ENCODE peak calls at places on chromosomes 2 and 18, in five cellular contexts. S is IMR-90, B is H9, G is neuronal stem cell, V is H1. Q is an unnamed sample.

GRCh38 chr2:7588295-7588694 is 671.1 kb downstream of the RNF144A start:
- DNase-seq in S (no peak), B (no peak), G (no peak), V (no peak), Q (no peak)

GRCh38 chr2:235534608-235535422 is 41.0 kb downstream of the AGAP1 start:
- DNase-seq in S (no peak), B (no peak), G (no peak), V (no peak), Q (no peak)

GRCh38 chr2:12169060-12169406 is 422.6 kb downstream of the LPIN1 start:
- DNase-seq in S (peak), B (no peak), G (no peak), V (no peak), Q (no peak)

GRCh38 chr2:66570471-66570870 is 135.5 kb downstream of the MEIS1 start:
- DNase-seq in S (no peak), B (no peak), G (no peak), V (no peak), Q (no peak)

GRCh38 chr18:49548266-49548665 is 13.6 kb upstream of the LIPG start:
- DNase-seq in S (peak), B (no peak), G (no peak), V (no peak), Q (no peak)

GRCh38 chr2:41527525-41528323 is 520.1 kb upstream of the PKDCC start:
- DNase-seq in S (no peak), B (no peak), G (no peak), V (no peak), Q (no peak)

GRCh38 chr18:8754995-8755955 is 49.9 kb downstream of the MTCL1 start:
- DNase-seq in S (peak), B (no peak), G (no peak), V (no peak), Q (no peak)

GRCh38 chr2:38505779-38506178 is 96.9 kb downstream of the HNRNPLL start:
- DNase-seq in S (peak), B (no peak), G (no peak), V (no peak), Q (peak)

GRCh38 chr2:85248741-85249524 is 78.9 kb downstream of the TGOLN2 start:
- DNase-seq in S (peak), B (no peak), G (no peak), V (no peak), Q (peak)

GRCh38 chr2:45691152-45691551 is 39.7 kb downstream of the PRKCE start:
- DNase-seq in S (no peak), B (no peak), G (no peak), V (no peak), Q (no peak)

GRCh38 chr2:38315707-38316333 is 61.3 kb downstream of the ATL2 start:
- DNase-seq in S (peak), B (no peak), G (peak), V (no peak), Q (peak)

GRCh38 chr2:174846941-174847938 is 83.0 kb upstream of the CHRNA1 start:
- DNase-seq in S (peak), B (peak), G (no peak), V (no peak), Q (peak)

GRCh38 chr2:231305221-231305620 is 90.3 kb upstream of the B3GNT7 start:
- DNase-seq in S (no peak), B (no peak), G (no peak), V (no peak), Q (no peak)

GRCh38 chr2:222982010-222982908 is 69.7 kb upstream of the KCNE4 start:
- DNase-seq in S (peak), B (peak), G (peak), V (no peak), Q (peak)

GRCh38 chr2:239465017-239466001 is 64.5 kb upstream of the HDAC4 start:
- DNase-seq in S (no peak), B (peak), G (no peak), V (no peak), Q (no peak)

GRCh38 chr2:73269686-73270465 is 14.4 kb downstream of the FBXO41 start:
- DNase-seq in S (no peak), B (no peak), G (no peak), V (no peak), Q (no peak)

GRCh38 chr2:38866773-38867443 is 8.8 kb downstream of the DHX57 start:
- DNase-seq in S (peak), B (no peak), G (no peak), V (no peak), Q (no peak)

GRCh38 chr2:80058562-80058961 is 246.0 kb downstream of the LRRTM1 start:
- DNase-seq in S (no peak), B (peak), G (no peak), V (no peak), Q (peak)

GRCh38 chr2:241820625-241821384 is 11.8 kb downstream of the NEU4 start:
- DNase-seq in S (no peak), B (peak), G (no peak), V (no peak), Q (no peak)

GRCh38 chr2:180367831-180368230 is 360.7 kb upstream of the CWC22 start:
- DNase-seq in S (peak), B (no peak), G (no peak), V (no peak), Q (no peak)

GRCh38 chr2:20071397-20072383 is 20.3 kb upstream of the LAPTM4A start:
- DNase-seq in S (peak), B (peak), G (no peak), V (peak), Q (peak)

GRCh38 chr2:73931531-73932500 is 5.1 kb downstream of the DGUOK start:
- DNase-seq in S (peak), B (no peak), G (no peak), V (no peak), Q (no peak)

GRCh38 chr2:289362-290089 is 1.6 kb upstream of the ALKAL2 start:
- DNase-seq in S (peak), B (peak), G (no peak), V (peak), Q (peak)

GRCh38 chr2:157304811-157305712 is 20.6 kb downstream of the ERMN start:
- DNase-seq in S (peak), B (no peak), G (no peak), V (no peak), Q (no peak)

GRCh38 chr2:216370961-216371633 is 1.2 kb downstream of the MARCHF4 start:
- DNase-seq in S (no peak), B (peak), G (no peak), V (peak), Q (peak)

GRCh38 chr2:195535911-195536522 is 121.0 kb upstream of the SLC39A10 start:
- DNase-seq in S (no peak), B (no peak), G (no peak), V (no peak), Q (no peak)

GRCh38 chr2:173884403-173884802 is 80.8 kb downstream of the SP3 start:
- DNase-seq in S (peak), B (peak), G (peak), V (no peak), Q (peak)

GRCh38 chr2:201130524-201131186 is 14.7 kb downstream of the CFLAR start:
- DNase-seq in S (peak), B (no peak), G (no peak), V (no peak), Q (no peak)

GRCh38 chr18:3667255-3668137 is 217.5 kb downstream of the TGIF1 start:
- DNase-seq in S (no peak), B (no peak), G (no peak), V (no peak), Q (no peak)

GRCh38 chr2:144607899-144608477 is 88.1 kb upstream of the ZEB2 start:
- DNase-seq in S (peak), B (no peak), G (no peak), V (no peak), Q (no peak)

GRCh38 chr2:204825054-204825453 is 279.8 kb downstream of the PARD3B start:
- DNase-seq in S (peak), B (no peak), G (no peak), V (no peak), Q (peak)

GRCh38 chr2:5978352-5978751 is 286.2 kb downstream of the SOX11 start:
- DNase-seq in S (no peak), B (no peak), G (no peak), V (no peak), Q (no peak)

GRCh38 chr2:211957799-211958198 is 580.8 kb downstream of the ERBB4 start:
- DNase-seq in S (no peak), B (no peak), G (no peak), V (no peak), Q (no peak)

GRCh38 chr2:172830482-172830881 is 94.8 kb downstream of the RAPGEF4 start:
- DNase-seq in S (no peak), B (no peak), G (no peak), V (no peak), Q (no peak)

GRCh38 chr18:43692291-43692690 is 415.0 kb upstream of the SYT4 start:
- DNase-seq in S (peak), B (no peak), G (no peak), V (no peak), Q (peak)

GRCh38 chr2:186348200-186348599 is 137.9 kb upstream of the ZC3H15 start:
- DNase-seq in S (no peak), B (no peak), G (no peak), V (no peak), Q (no peak)

GRCh38 chr2:14552286-14552685 is 80.2 kb upstream of the LRATD1 start:
- DNase-seq in S (no peak), B (no peak), G (no peak), V (no peak), Q (no peak)

GRCh38 chr18:4093676-4094075 is 361.4 kb downstream of the DLGAP1 start:
- DNase-seq in S (no peak), B (no peak), G (no peak), V (no peak), Q (no peak)

GRCh38 chr2:72153026-72153791 is 5.5 kb upstream of the CYP26B1 start:
- DNase-seq in S (no peak), B (peak), G (no peak), V (peak), Q (no peak)

GRCh38 chr2:159518321-159519005 is 97.9 kb downstream of the BAZ2B start:
- DNase-seq in S (no peak), B (no peak), G (no peak), V (no peak), Q (no peak)

DNA sequence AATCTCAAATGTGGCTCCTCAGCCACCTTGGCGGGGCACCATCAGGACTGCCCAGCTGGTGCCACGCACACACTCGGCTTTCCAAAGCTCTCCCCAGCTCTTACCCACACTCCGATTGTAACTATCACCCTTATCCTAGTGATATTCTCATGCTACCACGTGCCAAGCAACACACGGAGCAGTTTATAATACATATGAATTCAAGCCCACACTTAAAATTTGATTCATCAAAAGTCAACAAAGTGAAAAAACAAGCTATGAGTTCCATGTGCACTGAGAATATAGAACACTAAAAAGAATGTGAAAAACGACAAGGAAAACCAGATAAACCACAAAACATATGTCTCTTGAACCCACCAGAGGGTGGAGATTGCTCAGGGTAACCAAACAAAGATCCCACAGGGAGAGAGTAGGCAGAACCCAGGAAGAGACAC is 31.6 kb downstream of the LONRF2 start:
- DNase-seq in S (no peak), B (no peak), G (no peak), V (no peak), Q (no peak)
- H2BK120ac ChIP-seq in S (peak), B (no peak), G (no peak), V (no peak), Q (no peak)

DNA sequence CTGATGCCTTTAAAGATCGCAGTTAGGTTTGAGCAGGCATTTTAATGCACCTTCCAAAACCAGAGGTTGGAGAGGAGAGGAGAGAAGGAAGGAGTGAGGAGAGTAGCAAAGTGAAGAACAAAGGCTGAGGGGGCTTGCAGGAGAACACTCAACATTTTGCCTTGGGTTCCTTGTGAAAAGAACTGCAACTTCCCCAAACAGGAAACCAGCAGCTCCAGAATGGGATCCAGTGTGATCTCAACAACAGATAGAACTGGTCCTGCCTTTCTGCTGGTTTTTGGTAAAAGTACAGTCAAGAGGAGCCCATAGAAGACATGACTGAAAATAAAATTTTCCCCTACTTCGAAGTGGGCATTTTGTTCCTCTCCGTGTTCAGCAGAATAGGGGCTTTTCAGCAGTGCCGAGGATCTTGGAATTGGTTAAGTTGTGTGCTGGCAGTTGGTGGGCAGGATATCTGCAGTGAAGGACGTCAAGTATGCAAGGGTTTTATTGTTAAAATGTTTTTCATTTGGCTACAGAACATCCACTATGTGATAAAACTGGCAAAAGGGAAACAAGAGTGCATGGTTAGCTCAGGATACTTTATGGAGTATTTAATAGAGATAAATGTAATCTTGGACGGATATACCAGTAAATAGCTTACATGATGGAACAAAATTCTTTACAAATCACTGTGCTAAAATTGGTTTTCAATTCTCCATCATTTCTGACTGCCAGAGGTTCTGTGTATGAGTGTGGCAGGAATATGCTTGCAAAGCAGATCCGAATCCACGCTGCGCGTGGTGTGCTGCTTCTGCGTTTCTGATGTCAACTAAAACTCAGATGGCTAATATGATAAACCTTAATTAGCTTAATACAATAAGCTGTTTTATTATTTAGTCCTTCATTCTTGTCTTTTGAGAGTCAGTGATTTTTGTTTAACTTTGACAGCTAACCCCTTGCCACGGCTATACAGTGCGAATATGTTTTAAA is 1.9 kb downstream of the ZNF532 start:
- DNase-seq in S (no peak), B (no peak), G (no peak), V (no peak), Q (no peak)
- H2BK5ac ChIP-seq in S (peak), B (peak), G (no peak), V (peak), Q (peak)

GRCh38 chr2:137937778-137938177 is 26.5 kb upstream of the HNMT start:
- DNase-seq in S (no peak), B (peak), G (no peak), V (no peak), Q (peak)
- H2BK120ac ChIP-seq in S (peak), B (no peak), G (no peak), V (no peak), Q (no peak)

DNA sequence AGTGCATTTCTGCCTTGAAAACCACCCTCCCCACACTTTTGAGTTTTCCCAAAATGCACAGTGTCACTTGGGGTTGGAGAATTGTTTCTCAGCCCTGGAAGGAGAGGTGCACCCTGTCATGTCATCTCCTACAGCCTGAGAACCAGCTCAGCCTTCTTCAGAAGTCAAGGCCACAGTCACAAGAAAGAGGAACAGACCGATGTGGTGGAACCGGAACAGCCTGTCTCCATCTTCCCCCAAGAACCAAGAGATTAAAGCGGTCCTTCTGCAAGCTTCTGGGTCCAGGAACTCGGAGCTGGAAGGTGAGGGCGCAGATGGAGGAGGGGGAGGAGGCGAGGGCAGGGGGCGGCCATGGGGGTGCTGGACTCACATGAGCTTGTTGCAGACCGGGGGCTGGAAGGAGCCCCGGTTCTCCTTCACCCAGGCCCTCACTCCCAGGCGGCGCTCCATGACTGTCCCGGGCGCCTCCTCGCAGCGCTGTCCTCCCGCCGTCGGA is 248 bp downstream of the HAAO start:
- DNase-seq in S (no peak), B (no peak), G (no peak), V (no peak), Q (no peak)
- H2BK5ac ChIP-seq in S (no peak), B (no peak), G (no peak), V (no peak), Q (no peak)